ENCODE peak calls at places on chromosomes 12 and 14, in six cellular contexts. One of them, this sample, is unnamed.

GRCh38 chr14:52703225-52703624 is 3.8 kb upstream of the PSMC6 start:
- DNase-seq in neuronal stem cell: no peak
- DNase-seq in mesenchymal stem cell: peak; percentile 91
- DNase-seq in mesendoderm: no peak
- DNase-seq in H1: no peak
- DNase-seq in IMR-90: peak; percentile 98
- DNase-seq in this sample: no peak

GRCh38 chr14:22520235-22520634 is 68.8 kb downstream of the DAD1 start:
- DNase-seq in IMR-90: peak; percentile 83
- DNase-seq in neuronal stem cell: no peak
- DNase-seq in H1: no peak
- DNase-seq in mesendoderm: no peak
- DNase-seq in mesenchymal stem cell: peak; percentile 73
- DNase-seq in this sample: no peak

GRCh38 chr14:99511421-99512109 is 30.4 kb downstream of the CCNK start:
- DNase-seq in H1: no peak
- DNase-seq in mesenchymal stem cell: no peak
- DNase-seq in mesendoderm: no peak
- DNase-seq in neuronal stem cell: no peak
- DNase-seq in IMR-90: peak; percentile 67
- DNase-seq in this sample: no peak

GRCh38 chr12:46908236-46908935 is 82.6 kb upstream of the SLC38A4 start:
- DNase-seq in mesendoderm: peak; percentile 3
- DNase-seq in H1: no peak
- DNase-seq in mesenchymal stem cell: peak; percentile 33
- DNase-seq in IMR-90: peak; percentile 34
- DNase-seq in neuronal stem cell: no peak
- DNase-seq in this sample: no peak

GRCh38 chr14:100540141-100540925 is 46.9 kb downstream of the BEGAIN start:
- DNase-seq in mesenchymal stem cell: peak; percentile 10
- DNase-seq in mesendoderm: peak; percentile 45
- DNase-seq in H1: peak; percentile 17
- DNase-seq in neuronal stem cell: no peak
- DNase-seq in IMR-90: no peak
- DNase-seq in this sample: peak; percentile 74

GRCh38 chr14:86296173-86296572 is 766.2 kb downstream of the FLRT2 start:
- DNase-seq in IMR-90: peak; percentile 80
- DNase-seq in mesendoderm: no peak
- DNase-seq in H1: no peak
- DNase-seq in mesenchymal stem cell: peak; percentile 43
- DNase-seq in neuronal stem cell: no peak
- DNase-seq in this sample: no peak

GRCh38 chr14:55097894-55098560 is 31.0 kb upstream of the LGALS3 start:
- DNase-seq in mesenchymal stem cell: no peak
- DNase-seq in H1: no peak
- DNase-seq in neuronal stem cell: no peak
- DNase-seq in IMR-90: no peak
- DNase-seq in mesendoderm: no peak
- DNase-seq in this sample: no peak

GRCh38 chr12:73266206-73266605 is 994.0 kb downstream of the TRHDE start:
- DNase-seq in IMR-90: no peak
- DNase-seq in H1: no peak
- DNase-seq in neuronal stem cell: no peak
- DNase-seq in mesendoderm: peak; percentile 8
- DNase-seq in mesenchymal stem cell: no peak
- DNase-seq in this sample: no peak

GRCh38 chr14:103050935-103051334 is 6.4 kb downstream of the CDC42BPB start:
- DNase-seq in mesendoderm: no peak
- DNase-seq in mesenchymal stem cell: no peak
- DNase-seq in H1: no peak
- DNase-seq in IMR-90: no peak
- DNase-seq in neuronal stem cell: no peak
- DNase-seq in this sample: no peak

GRCh38 chr14:71469936-71470335 is 462.3 kb upstream of the RGS6 start:
- DNase-seq in H1: no peak
- DNase-seq in mesenchymal stem cell: no peak
- DNase-seq in IMR-90: no peak
- DNase-seq in neuronal stem cell: no peak
- DNase-seq in mesendoderm: no peak
- DNase-seq in this sample: no peak

GRCh38 chr12:103715494-103715893 is 125.5 kb downstream of the NT5DC3 start:
- DNase-seq in H1: no peak
- DNase-seq in mesenchymal stem cell: no peak
- DNase-seq in neuronal stem cell: no peak
- DNase-seq in IMR-90: no peak
- DNase-seq in mesendoderm: no peak
- DNase-seq in this sample: no peak

GRCh38 chr12:40058721-40059190 is 47.1 kb downstream of the SLC2A13 start:
- DNase-seq in neuronal stem cell: no peak
- DNase-seq in mesendoderm: no peak
- DNase-seq in mesenchymal stem cell: peak; percentile 15
- DNase-seq in H1: no peak
- DNase-seq in IMR-90: peak; percentile 5
- DNase-seq in this sample: no peak

GRCh38 chr12:19847294-19848059 is 408.2 kb downstream of the AEBP2 start:
- DNase-seq in H1: no peak
- DNase-seq in mesenchymal stem cell: peak; percentile 85
- DNase-seq in IMR-90: peak; percentile 31
- DNase-seq in neuronal stem cell: no peak
- DNase-seq in mesendoderm: no peak
- DNase-seq in this sample: no peak

GRCh38 chr12:90102957-90103652 is 394.5 kb upstream of the ATP2B1 start:
- DNase-seq in neuronal stem cell: no peak
- DNase-seq in IMR-90: peak; percentile 53
- DNase-seq in H1: no peak
- DNase-seq in mesendoderm: peak; percentile 56
- DNase-seq in mesenchymal stem cell: peak; percentile 59
- DNase-seq in this sample: no peak

GRCh38 chr12:74538491-74539258 is 1.0 kb downstream of the ATXN7L3B start:
- DNase-seq in mesenchymal stem cell: peak; percentile 30
- DNase-seq in H1: no peak
- DNase-seq in IMR-90: no peak
- DNase-seq in mesendoderm: peak; percentile 33
- DNase-seq in neuronal stem cell: no peak
- DNase-seq in this sample: no peak

GRCh38 chr12:111099186-111099585 is 178.8 kb upstream of the MYL2 start:
- DNase-seq in IMR-90: no peak
- DNase-seq in H1: no peak
- DNase-seq in mesenchymal stem cell: no peak
- DNase-seq in mesendoderm: no peak
- DNase-seq in neuronal stem cell: no peak
- DNase-seq in this sample: no peak
- H2BK15ac ChIP-seq in IMR-90: no peak overlapping the region
- H2BK15ac ChIP-seq in H1: no peak overlapping the region
- H2BK15ac ChIP-seq in mesenchymal stem cell: no peak overlapping the region
- H2BK15ac ChIP-seq in mesendoderm: no peak overlapping the region
- H2BK15ac ChIP-seq in neuronal stem cell: no peak overlapping the region
- H2BK15ac ChIP-seq in this sample: no peak overlapping the region

GRCh38 chr14:49622022-49622607 is 1.5 kb downstream of the MGAT2 start:
- DNase-seq in mesendoderm: no peak
- DNase-seq in IMR-90: no peak
- DNase-seq in H1: no peak
- DNase-seq in mesenchymal stem cell: no peak
- DNase-seq in neuronal stem cell: no peak
- DNase-seq in this sample: no peak
- H3K27ac ChIP-seq in mesendoderm: no peak overlapping the region
- H3K27ac ChIP-seq in IMR-90: peak overlapping the region; percentile 54
- H3K27ac ChIP-seq in H1: no peak overlapping the region
- H3K27ac ChIP-seq in mesenchymal stem cell: no peak overlapping the region
- H3K27ac ChIP-seq in neuronal stem cell: no peak overlapping the region
- H3K27ac ChIP-seq in this sample: no peak overlapping the region

DNA sequence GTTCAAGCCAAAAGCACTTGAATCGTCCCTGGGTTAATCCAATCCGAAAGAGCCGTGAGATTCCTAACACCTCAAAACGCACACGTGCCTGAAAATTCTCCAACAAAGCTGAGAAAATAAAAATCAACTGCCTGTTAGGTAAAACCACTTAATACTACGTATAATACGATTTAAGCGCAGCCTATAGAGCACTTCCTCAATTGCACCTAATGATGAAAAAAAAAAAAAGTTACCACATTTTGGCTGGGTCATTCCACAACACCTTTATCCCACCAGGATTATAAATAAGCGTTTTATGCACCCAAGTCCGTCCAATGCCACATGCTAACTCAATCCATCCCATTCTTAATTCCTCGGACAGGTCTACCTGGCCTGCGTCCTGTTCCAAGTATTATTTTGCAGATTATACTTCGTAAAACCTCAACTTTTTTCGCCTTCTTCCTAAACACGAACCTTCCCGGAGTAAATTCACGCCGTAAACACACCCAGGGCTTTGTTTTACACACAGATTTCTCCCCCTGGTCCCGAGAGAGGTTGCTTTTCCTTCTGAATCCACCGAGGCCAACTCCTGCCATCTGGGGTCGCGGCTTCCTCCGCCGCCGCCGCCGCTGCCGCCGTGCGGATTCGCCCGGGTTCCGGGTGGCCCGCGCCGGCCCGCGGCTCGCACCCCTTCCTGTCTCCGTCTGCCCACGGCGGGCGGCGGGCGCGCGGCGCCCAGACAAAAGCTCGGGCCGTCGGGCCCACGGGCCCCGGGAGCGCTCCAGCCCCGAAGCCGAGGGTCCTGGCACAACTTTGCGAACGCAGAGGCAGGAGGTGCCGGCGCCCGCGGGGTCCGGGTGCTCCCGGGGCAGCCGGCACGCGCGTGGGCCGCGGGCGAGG is 66.2 kb downstream of the RNF34 start:
- DNase-seq in mesendoderm: no peak
- DNase-seq in H1: no peak
- DNase-seq in IMR-90: no peak
- DNase-seq in mesenchymal stem cell: peak; percentile 32
- DNase-seq in neuronal stem cell: no peak
- DNase-seq in this sample: no peak
- H3K18ac ChIP-seq in mesendoderm: peak overlapping the region; percentile 86
- H3K18ac ChIP-seq in H1: no peak overlapping the region
- H3K18ac ChIP-seq in IMR-90: no peak overlapping the region
- H3K18ac ChIP-seq in mesenchymal stem cell: no peak overlapping the region
- H3K18ac ChIP-seq in neuronal stem cell: peak overlapping the region; percentile 62
- H3K18ac ChIP-seq in this sample: no peak overlapping the region

DNA sequence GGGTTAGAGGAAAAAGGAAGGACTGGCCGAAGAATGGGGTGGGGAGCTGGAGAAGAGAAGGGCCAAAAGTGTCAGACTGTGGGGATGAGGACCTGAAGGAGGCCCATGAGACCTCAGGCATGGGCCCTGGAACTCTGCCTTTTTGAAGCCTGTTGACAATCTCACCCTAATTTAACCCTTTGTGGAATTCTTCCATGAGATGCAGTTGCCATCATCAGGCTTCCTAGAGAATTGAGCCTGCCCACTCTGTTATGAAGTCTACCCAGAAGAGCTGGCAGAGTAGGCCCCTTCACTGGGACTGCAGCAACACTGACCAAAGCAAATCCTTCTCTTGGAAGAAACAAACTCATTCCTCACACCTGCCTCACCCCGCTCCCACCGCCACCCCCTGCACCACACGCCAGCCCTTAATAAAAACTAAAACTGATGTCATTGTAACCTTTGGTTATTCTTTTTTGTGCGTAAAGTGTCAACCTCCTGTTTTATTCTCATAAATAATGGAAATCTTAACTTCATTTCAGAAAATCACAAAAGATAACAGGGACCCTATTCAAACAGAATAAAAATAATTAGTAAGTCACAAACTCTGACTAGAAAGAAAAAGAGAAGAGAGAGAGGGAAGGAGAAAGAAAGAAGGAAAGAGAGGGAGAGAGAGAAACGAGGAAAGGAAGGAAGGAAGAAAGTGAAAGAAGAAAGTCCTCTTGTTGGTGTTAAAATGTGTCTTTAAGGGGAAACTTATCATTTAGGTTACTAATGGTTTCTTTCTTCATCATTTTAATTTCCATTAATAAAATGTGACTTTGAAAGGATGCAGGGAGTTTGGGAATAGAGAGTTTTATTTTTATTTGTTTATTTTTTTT is 61.3 kb downstream of the CRADD start:
- DNase-seq in IMR-90: no peak
- DNase-seq in neuronal stem cell: no peak
- DNase-seq in mesenchymal stem cell: no peak
- DNase-seq in mesendoderm: no peak
- DNase-seq in H1: no peak
- DNase-seq in this sample: no peak
- H2BK15ac ChIP-seq in IMR-90: no peak overlapping the region
- H2BK15ac ChIP-seq in neuronal stem cell: no peak overlapping the region
- H2BK15ac ChIP-seq in mesenchymal stem cell: no peak overlapping the region
- H2BK15ac ChIP-seq in mesendoderm: no peak overlapping the region
- H2BK15ac ChIP-seq in H1: no peak overlapping the region
- H2BK15ac ChIP-seq in this sample: no peak overlapping the region

GRCh38 chr12:105253882-105254513 is 18.0 kb upstream of the APPL2 start:
- DNase-seq in mesenchymal stem cell: peak; percentile 73
- DNase-seq in neuronal stem cell: no peak
- DNase-seq in H1: no peak
- DNase-seq in mesendoderm: peak; percentile 51
- DNase-seq in IMR-90: peak; percentile 73
- DNase-seq in this sample: no peak
- H3K27ac ChIP-seq in mesenchymal stem cell: peak overlapping the region; percentile 84
- H3K27ac ChIP-seq in neuronal stem cell: no peak overlapping the region
- H3K27ac ChIP-seq in H1: no peak overlapping the region
- H3K27ac ChIP-seq in mesendoderm: no peak overlapping the region
- H3K27ac ChIP-seq in IMR-90: peak overlapping the region; percentile 89
- H3K27ac ChIP-seq in this sample: no peak overlapping the region

DNA sequence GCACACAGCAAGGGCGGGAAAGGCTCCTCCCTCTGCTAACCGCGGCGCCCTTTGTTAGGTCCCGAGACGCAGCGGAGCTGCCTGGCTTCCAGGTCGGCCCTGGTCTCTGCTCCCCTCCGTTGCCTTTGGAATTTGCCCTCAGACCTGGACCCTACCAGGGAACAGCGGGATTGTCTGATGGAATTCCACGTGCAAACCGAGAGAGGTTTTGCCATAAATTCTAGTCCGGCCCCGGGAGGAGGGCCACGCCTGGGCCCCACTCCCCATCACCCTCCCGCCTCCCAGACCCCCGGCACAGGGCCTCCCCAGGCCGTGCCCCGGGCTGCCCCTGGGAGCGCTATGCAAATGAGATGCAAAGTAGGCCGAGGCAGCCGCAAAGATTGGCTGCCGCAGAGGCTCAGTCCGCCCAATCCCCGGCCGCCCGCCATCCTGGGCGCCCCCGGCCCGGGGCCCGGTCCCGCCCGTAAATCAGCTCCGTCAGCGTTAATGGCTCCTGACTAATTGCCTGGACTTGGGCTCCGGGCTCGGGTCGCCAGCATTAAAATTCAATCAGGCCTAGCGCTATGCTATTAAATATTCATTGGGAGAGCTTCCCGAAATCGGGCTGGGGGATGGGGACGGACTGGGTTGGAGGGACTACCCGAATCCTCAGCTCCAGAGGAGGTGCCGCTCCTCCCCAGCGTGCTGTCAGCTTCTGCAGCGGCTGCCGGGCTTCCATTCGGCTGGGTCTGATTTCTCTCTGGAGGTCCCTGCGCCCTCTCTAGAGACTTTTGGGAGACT is 15.6 kb upstream of the FIGNL2 start:
- DNase-seq in IMR-90: no peak
- DNase-seq in H1: no peak
- DNase-seq in mesendoderm: peak; percentile 89
- DNase-seq in neuronal stem cell: peak; percentile 79
- DNase-seq in mesenchymal stem cell: peak; percentile 65
- DNase-seq in this sample: peak; percentile 93
- H3K18ac ChIP-seq in IMR-90: no peak overlapping the region
- H3K18ac ChIP-seq in H1: peak overlapping the region; percentile 98
- H3K18ac ChIP-seq in mesendoderm: peak overlapping the region; percentile 29
- H3K18ac ChIP-seq in neuronal stem cell: peak overlapping the region; percentile 91
- H3K18ac ChIP-seq in mesenchymal stem cell: peak overlapping the region; percentile 47
- H3K18ac ChIP-seq in this sample: no peak overlapping the region

This sample was measured in H9.